ENCODE peak calls at places on chromosomes 6 and 20, in five cellular contexts. T is fibroblast of lung; K is AML-193; F is activated naive CD4-positive, alpha-beta T cell treated with anti-CD3 and anti-CD28 coated beads for 36 hours; S is NCI-H1092. Y is an unnamed sample.

GRCh38 chr6:28543671-28544131 is 18.0 kb downstream of the GPX5 start:
- DNase-seq in T (no peak), K (no peak), F (peak), S (no peak), Y (no peak)

GRCh38 chr20:62819494-62820174 is 2.8 kb downstream of the COL9A3 start:
- DNase-seq in T (peak), K (no peak), F (no peak), S (no peak), Y (no peak)

GRCh38 chr6:150719099-150719767 is 119.5 kb downstream of the PLEKHG1 start:
- DNase-seq in T (peak), K (no peak), F (no peak), S (no peak), Y (no peak)

GRCh38 chr6:100665041-100665380 is 200.3 kb upstream of the SIM1 start:
- DNase-seq in T (no peak), K (no peak), F (peak), S (no peak), Y (no peak)

GRCh38 chr6:105592329-105592728 is 189.4 kb upstream of the PREP start:
- DNase-seq in T (peak), K (no peak), F (no peak), S (no peak), Y (no peak)

GRCh38 chr6:155880905-155881304 is 425.3 kb upstream of the NOX3 start:
- DNase-seq in T (peak), K (no peak), F (no peak), S (no peak), Y (peak)

GRCh38 chr20:54061106-54061881 is 9.1 kb downstream of the BCAS1 start:
- DNase-seq in T (peak), K (no peak), F (no peak), S (no peak), Y (no peak)

GRCh38 chr6:33418690-33419291 is 884 bp upstream of the CUTA start:
- DNase-seq in T (peak), K (no peak), F (peak), S (no peak), Y (no peak)

GRCh38 chr6:160082627-160083026 is 39.0 kb upstream of the SLC22A1 start:
- DNase-seq in T (no peak), K (no peak), F (no peak), S (no peak), Y (no peak)

GRCh38 chr20:44560229-44560628 is 22.1 kb upstream of the PKIG start:
- DNase-seq in T (no peak), K (no peak), F (no peak), S (no peak), Y (no peak)

GRCh38 chr20:16968099-16968498 is 219.9 kb downstream of the OTOR start:
- DNase-seq in T (no peak), K (no peak), F (no peak), S (no peak), Y (no peak)

GRCh38 chr6:159094444-159095252 is 49.9 kb upstream of the TAGAP start:
- DNase-seq in T (no peak), K (no peak), F (peak), S (no peak), Y (no peak)

GRCh38 chr6:131948692-131949614 is 2.2 kb downstream of the CCN2 start:
- DNase-seq in T (peak), K (no peak), F (no peak), S (no peak), Y (no peak)